ENCODE peak calls at places on chromosomes 4 and X, in nine cellular contexts. A is activated CD4-positive, alpha-beta T cell treated with anti-CD3 and anti-CD28 coated beads, Interleukin-2, amount 50 U/mL, for 4 hours; G is NCI-H1092 treated with DMSO at 0.1 percent for 48 hours; M is stimulated activated CD4-positive, alpha-beta T cell treated with anti-CD3 and anti-CD28 coated beads, Interleukin-15, amount 100 ng/mL, for 1 hour; J is HT1080; E is thoracic aorta; H is fibroblast of mammary gland; O is NCI-H1105; X is RPMI7951. P is an unnamed sample.

GRCh38 chrX:153645921-153646481 is 1.0 kb upstream of the DUSP9 start:
- DNase-seq in M (no peak), J (no peak), A (no peak), O (no peak), H (no peak), X (no peak), E (no peak), G (no peak), P (no peak)

GRCh38 chr4:75490155-75490554 is 24.0 kb downstream of the RCHY1 start:
- DNase-seq in E (no peak), X (no peak), J (peak), G (no peak), A (no peak), M (no peak), O (peak), H (peak), P (no peak)

GRCh38 chrX:24204331-24204730 is 54.8 kb downstream of the ZFX start:
- DNase-seq in A (no peak), E (no peak), J (no peak), M (no peak), O (no peak), G (no peak), X (no peak), H (peak), P (no peak)

GRCh38 chrX:54891573-54891972 is 29.1 kb upstream of the TRO start:
- DNase-seq in G (peak), A (peak), M (no peak), J (peak), E (no peak), X (peak), O (peak), H (peak), P (peak)

GRCh38 chr4:143352720-143353119 is 16.0 kb downstream of the GAB1 start:
- DNase-seq in X (no peak), M (no peak), A (no peak), G (no peak), J (no peak), E (no peak), O (no peak), H (no peak), P (no peak)

GRCh38 chr4:162977788-162978187 is 188.9 kb downstream of the NAF1 start:
- DNase-seq in G (no peak), X (no peak), M (no peak), E (no peak), J (no peak), H (no peak), A (no peak), O (no peak), P (no peak)

GRCh38 chr4:69497886-69498395 is 2.2 kb upstream of the UGT2B4 start:
- DNase-seq in H (no peak), X (no peak), E (no peak), J (no peak), M (no peak), A (no peak), O (no peak), G (no peak), P (no peak)

GRCh38 chrX:147476008-147476407 is 435.7 kb upstream of the FMR1 start:
- DNase-seq in M (no peak), E (no peak), A (no peak), X (no peak), H (peak), G (peak), O (peak), J (peak), P (no peak)

GRCh38 chr4:30837131-30837539 is 117.0 kb downstream of the PCDH7 start:
- DNase-seq in J (no peak), O (no peak), A (no peak), X (no peak), M (no peak), H (no peak), E (no peak), G (no peak), P (no peak)

GRCh38 chr4:171342646-171343045 is 470.6 kb upstream of the GALNTL6 start:
- DNase-seq in J (no peak), A (no peak), E (no peak), X (no peak), M (no peak), H (no peak), O (no peak), G (no peak), P (no peak)

GRCh38 chrX:111352424-111352823 is 59.6 kb downstream of the DCX start:
- DNase-seq in J (peak), A (no peak), X (peak), E (peak), H (peak), G (peak), M (no peak), O (peak), P (no peak)

GRCh38 chr4:77921701-77922100 is 59.1 kb downstream of the MRPL1 start:
- DNase-seq in O (no peak), M (no peak), A (no peak), X (peak), J (peak), E (no peak), H (peak), G (no peak), P (no peak)

GRCh38 chr4:25182941-25183340 is 22.7 kb upstream of the SEPSECS start:
- DNase-seq in H (no peak), X (no peak), O (no peak), A (no peak), J (no peak), M (no peak), G (no peak), E (no peak), P (no peak)

GRCh38 chrX:123468481-123468880 is 264.4 kb downstream of the THOC2 start:
- DNase-seq in H (no peak), X (no peak), A (no peak), E (no peak), J (no peak), G (no peak), M (no peak), O (no peak), P (no peak)

GRCh38 chr4:2927696-2928075 is 35.5 kb downstream of the NOP14 start:
- DNase-seq in O (no peak), X (no peak), J (no peak), M (no peak), A (no peak), E (peak), G (no peak), H (no peak), P (no peak)

GRCh38 chr4:13887010-13887409 is 259.5 kb upstream of the BOD1L1 start:
- DNase-seq in H (no peak), J (no peak), A (no peak), O (no peak), G (no peak), E (no peak), X (no peak), M (no peak), P (no peak)

GRCh38 chr4:182555997-182556418 is 312.8 kb downstream of the TENM3 start:
- DNase-seq in X (peak), H (peak), G (peak), O (peak), J (peak), A (no peak), M (no peak), E (no peak), P (no peak)

GRCh38 chr4:177367336-177367735 is 57.7 kb downstream of the NEIL3 start:
- DNase-seq in A (no peak), O (no peak), H (peak), E (no peak), M (no peak), X (peak), J (peak), G (no peak), P (no peak)

GRCh38 chr4:5751918-5752802 is 41.2 kb downstream of the EVC start:
- DNase-seq in G (no peak), J (no peak), A (no peak), M (no peak), X (peak), O (no peak), E (no peak), H (peak), P (no peak)

GRCh38 chrX:2751291-2751690 is 549 bp upstream of the XG start:
- DNase-seq in O (no peak), M (no peak), G (no peak), A (no peak), H (peak), E (no peak), X (no peak), J (no peak), P (no peak)

GRCh38 chr4:88803600-88804096 is 106.0 kb upstream of the NAP1L5 start:
- DNase-seq in J (peak), X (peak), A (no peak), E (no peak), H (peak), M (no peak), G (no peak), O (no peak), P (no peak)

GRCh38 chr4:6722891-6723290 is 6.9 kb downstream of the BLOC1S4 start:
- DNase-seq in A (no peak), G (no peak), X (no peak), J (no peak), E (no peak), O (no peak), H (no peak), M (no peak), P (no peak)

GRCh38 chr4:129994715-129995114 is 898.8 kb downstream of the C4orf33 start:
- DNase-seq in M (no peak), G (no peak), O (no peak), J (no peak), E (no peak), A (no peak), H (no peak), X (no peak), P (no peak)

GRCh38 chrX:153649178-153649914 is 2.3 kb downstream of the DUSP9 start:
- DNase-seq in E (no peak), G (peak), J (no peak), A (peak), O (no peak), M (no peak), X (no peak), H (no peak), P (no peak)

GRCh38 chrX:135707880-135708279 is 5.6 kb upstream of the CT45A1 start:
- DNase-seq in O (no peak), X (peak), H (peak), A (no peak), G (no peak), J (peak), E (no peak), M (no peak), P (peak)

GRCh38 chr4:183658362-183659028 is 490 bp downstream of the RWDD4 start:
- DNase-seq in A (peak), G (peak), E (no peak), X (peak), O (no peak), M (no peak), J (peak), H (no peak), P (no peak)

GRCh38 chr4:94743838-94744237 is 13.9 kb upstream of the BMPR1B start:
- DNase-seq in H (no peak), A (no peak), E (no peak), O (no peak), M (no peak), J (no peak), X (no peak), G (no peak), P (no peak)

GRCh38 chrX:2781226-2781571 is 29.4 kb downstream of the XG start:
- DNase-seq in J (no peak), O (no peak), M (no peak), E (no peak), A (no peak), H (no peak), X (no peak), G (no peak), P (no peak)

GRCh38 chr4:148034821-148035220 is 302.9 kb downstream of the ARHGAP10 start:
- DNase-seq in O (no peak), X (no peak), G (no peak), J (no peak), M (no peak), E (no peak), H (no peak), A (no peak), P (no peak)

GRCh38 chr4:96729641-96730040 is 889.7 kb downstream of the PDHA2 start:
- DNase-seq in E (no peak), O (no peak), G (no peak), M (no peak), H (no peak), X (no peak), A (no peak), J (no peak), P (no peak)

GRCh38 chr4:137705171-137705783 is 173.0 kb upstream of the PCDH18 start:
- DNase-seq in O (no peak), J (no peak), X (peak), H (peak), E (no peak), G (no peak), A (no peak), M (no peak), P (no peak)

GRCh38 chr4:105461221-105462041 is 12.4 kb downstream of the PPA2 start:
- DNase-seq in M (no peak), E (no peak), H (no peak), O (no peak), A (no peak), J (no peak), G (no peak), X (peak), P (no peak)

GRCh38 chr4:138290803-138291202 is 48.7 kb upstream of the SLC7A11 start:
- DNase-seq in H (peak), J (no peak), A (no peak), M (no peak), G (no peak), O (no peak), X (no peak), E (no peak), P (no peak)

GRCh38 chr4:152935138-152935537 is 985 bp upstream of the FHDC1 start:
- DNase-seq in J (no peak), A (no peak), M (no peak), O (no peak), E (no peak), X (no peak), H (no peak), G (no peak), P (no peak)

GRCh38 chr4:113893546-113893945 is 85.9 kb downstream of the ARSJ start:
- DNase-seq in E (no peak), G (no peak), H (peak), O (no peak), J (no peak), A (no peak), X (no peak), M (no peak), P (no peak)

GRCh38 chr4:126071346-126072333 is 756.9 kb downstream of the FAT4 start:
- DNase-seq in G (peak), M (no peak), J (peak), H (peak), A (no peak), E (no peak), X (peak), O (peak), P (no peak)